ENCODE peak calls at places on chromosomes 5 and 9, in five cellular contexts. One of them, this sample, is unnamed.

GRCh38 chr9:131546336-131547084 is 1.2 kb downstream of the PRRT1B start:
- DNase-seq in tibial artery: no peak
- DNase-seq in Peyer's patch: no peak
- DNase-seq in sigmoid colon: no peak
- DNase-seq in heart left ventricle: no peak
- DNase-seq in this sample: no peak

GRCh38 chr5:93929146-93929545 is 187.7 kb upstream of the POU5F2 start:
- DNase-seq in heart left ventricle: no peak
- DNase-seq in sigmoid colon: no peak
- DNase-seq in tibial artery: no peak
- DNase-seq in Peyer's patch: no peak
- DNase-seq in this sample: no peak

GRCh38 chr5:177382423-177383029 is 1.7 kb upstream of the SLC34A1 start:
- DNase-seq in sigmoid colon: no peak
- DNase-seq in heart left ventricle: no peak
- DNase-seq in Peyer's patch: no peak
- DNase-seq in tibial artery: no peak
- DNase-seq in this sample: no peak

GRCh38 chr5:156515799-156516198 is 188.8 kb downstream of the SGCD start:
- DNase-seq in sigmoid colon: no peak
- DNase-seq in tibial artery: no peak
- DNase-seq in Peyer's patch: no peak
- DNase-seq in heart left ventricle: no peak
- DNase-seq in this sample: no peak

GRCh38 chr5:110880413-110880812 is 141.6 kb downstream of the SLC25A46 start:
- DNase-seq in tibial artery: no peak
- DNase-seq in Peyer's patch: peak; percentile 48
- DNase-seq in heart left ventricle: peak; percentile 10
- DNase-seq in sigmoid colon: peak; percentile 56
- DNase-seq in this sample: no peak

GRCh38 chr9:91945277-91946074 is 4.6 kb downstream of the ROR2 start:
- DNase-seq in sigmoid colon: peak; percentile 94
- DNase-seq in Peyer's patch: peak; percentile 55
- DNase-seq in heart left ventricle: no peak
- DNase-seq in tibial artery: no peak
- DNase-seq in this sample: no peak

GRCh38 chr5:152246401-152246800 is 158.7 kb downstream of the NMUR2 start:
- DNase-seq in Peyer's patch: no peak
- DNase-seq in sigmoid colon: no peak
- DNase-seq in tibial artery: no peak
- DNase-seq in heart left ventricle: no peak
- DNase-seq in this sample: no peak

GRCh38 chr9:130325921-130326320 is 60.4 kb downstream of the HMCN2 start:
- DNase-seq in sigmoid colon: no peak
- DNase-seq in Peyer's patch: no peak
- DNase-seq in heart left ventricle: no peak
- DNase-seq in tibial artery: no peak
- DNase-seq in this sample: no peak

GRCh38 chr9:128995791-128996190 is 32.3 kb downstream of the SH3GLB2 start:
- DNase-seq in sigmoid colon: peak; percentile 22
- DNase-seq in tibial artery: no peak
- DNase-seq in Peyer's patch: no peak
- DNase-seq in heart left ventricle: no peak
- DNase-seq in this sample: no peak

GRCh38 chr5:136337788-136338187 is 27.6 kb downstream of the TRPC7 start:
- DNase-seq in heart left ventricle: no peak
- DNase-seq in tibial artery: no peak
- DNase-seq in Peyer's patch: no peak
- DNase-seq in sigmoid colon: no peak
- DNase-seq in this sample: no peak

GRCh38 chr5:154138701-154139100 is 51.8 kb upstream of the GALNT10 start:
- DNase-seq in sigmoid colon: peak; percentile 71
- DNase-seq in tibial artery: no peak
- DNase-seq in Peyer's patch: no peak
- DNase-seq in heart left ventricle: peak; percentile 76
- DNase-seq in this sample: no peak

GRCh38 chr5:179534431-179534830 is 15.9 kb upstream of the RUFY1 start:
- DNase-seq in tibial artery: no peak
- DNase-seq in heart left ventricle: no peak
- DNase-seq in Peyer's patch: peak; percentile 38
- DNase-seq in sigmoid colon: no peak
- DNase-seq in this sample: no peak

GRCh38 chr5:61163905-61164304 is 1.6 kb upstream of the SMIM15 start:
- DNase-seq in heart left ventricle: no peak
- DNase-seq in Peyer's patch: no peak
- DNase-seq in sigmoid colon: no peak
- DNase-seq in tibial artery: no peak
- DNase-seq in this sample: no peak

GRCh38 chr9:316382-316965 is 101.8 kb downstream of the DOCK8 start:
- DNase-seq in Peyer's patch: no peak
- DNase-seq in tibial artery: no peak
- DNase-seq in heart left ventricle: no peak
- DNase-seq in sigmoid colon: no peak
- DNase-seq in this sample: no peak

GRCh38 chr9:101126556-101126955 is 98.0 kb downstream of the PLPPR1 start:
- DNase-seq in sigmoid colon: no peak
- DNase-seq in tibial artery: no peak
- DNase-seq in heart left ventricle: no peak
- DNase-seq in Peyer's patch: no peak
- DNase-seq in this sample: no peak

GRCh38 chr9:131667576-131667975 is 72.3 kb downstream of the RAPGEF1 start:
- DNase-seq in sigmoid colon: no peak
- DNase-seq in heart left ventricle: no peak
- DNase-seq in Peyer's patch: no peak
- DNase-seq in tibial artery: no peak
- DNase-seq in this sample: no peak

GRCh38 chr5:149829954-149830353 is 99.8 kb downstream of the PPARGC1B start:
- DNase-seq in Peyer's patch: no peak
- DNase-seq in tibial artery: no peak
- DNase-seq in sigmoid colon: no peak
- DNase-seq in heart left ventricle: no peak
- DNase-seq in this sample: no peak

GRCh38 chr5:159990506-159990905 is 18.4 kb upstream of the TTC1 start:
- DNase-seq in tibial artery: no peak
- DNase-seq in Peyer's patch: no peak
- DNase-seq in sigmoid colon: no peak
- DNase-seq in heart left ventricle: no peak
- DNase-seq in this sample: no peak

GRCh38 chr9:107949058-107949457 is 459.5 kb upstream of the KLF4 start:
- DNase-seq in sigmoid colon: no peak
- DNase-seq in Peyer's patch: no peak
- DNase-seq in tibial artery: no peak
- DNase-seq in heart left ventricle: no peak
- DNase-seq in this sample: no peak

GRCh38 chr9:127316586-127317383 is 52.2 kb downstream of the GARNL3 start:
- DNase-seq in heart left ventricle: no peak
- DNase-seq in Peyer's patch: no peak
- DNase-seq in sigmoid colon: no peak
- DNase-seq in tibial artery: peak; percentile 62
- DNase-seq in this sample: no peak

GRCh38 chr9:111000202-111000601 is 38.1 kb downstream of the LPAR1 start:
- DNase-seq in tibial artery: no peak
- DNase-seq in heart left ventricle: no peak
- DNase-seq in sigmoid colon: peak; percentile 72
- DNase-seq in Peyer's patch: no peak
- DNase-seq in this sample: no peak

GRCh38 chr5:38734353-38734752 is 111.5 kb upstream of the OSMR start:
- DNase-seq in Peyer's patch: no peak
- DNase-seq in sigmoid colon: no peak
- DNase-seq in heart left ventricle: no peak
- DNase-seq in tibial artery: no peak
- DNase-seq in this sample: no peak

GRCh38 chr5:14208071-14209021 is 65.2 kb downstream of the TRIO start:
- DNase-seq in heart left ventricle: no peak
- DNase-seq in tibial artery: no peak
- DNase-seq in sigmoid colon: no peak
- DNase-seq in Peyer's patch: peak; percentile 67
- DNase-seq in this sample: no peak
- H3K4me3 ChIP-seq in heart left ventricle: no peak overlapping the region
- H3K4me3 ChIP-seq in tibial artery: no peak overlapping the region
- H3K4me3 ChIP-seq in sigmoid colon: no peak overlapping the region
- H3K4me3 ChIP-seq in Peyer's patch: no peak overlapping the region
- H3K4me3 ChIP-seq in this sample: no peak overlapping the region

GRCh38 chr9:137201205-137201868 is 796 bp upstream of the TPRN start:
- DNase-seq in tibial artery: no peak
- DNase-seq in heart left ventricle: no peak
- DNase-seq in Peyer's patch: no peak
- DNase-seq in sigmoid colon: no peak
- DNase-seq in this sample: no peak

GRCh38 chr9:137198051-137198747 is 2.3 kb downstream of the TPRN start:
- DNase-seq in Peyer's patch: peak; percentile 86
- DNase-seq in sigmoid colon: no peak
- DNase-seq in heart left ventricle: no peak
- DNase-seq in tibial artery: no peak
- DNase-seq in this sample: no peak

GRCh38 chr9:137200311-137201204 is at the start of gene TPRN:
- DNase-seq in Peyer's patch: peak; percentile 100
- DNase-seq in sigmoid colon: peak; percentile 100
- DNase-seq in heart left ventricle: peak; percentile 100
- DNase-seq in tibial artery: peak; percentile 100
- DNase-seq in this sample: peak; percentile 99

GRCh38 chr9:137199411-137200121 is 975 bp downstream of the TPRN start:
- DNase-seq in tibial artery: no peak
- DNase-seq in sigmoid colon: no peak
- DNase-seq in heart left ventricle: no peak
- DNase-seq in Peyer's patch: no peak
- DNase-seq in this sample: no peak

DNA sequence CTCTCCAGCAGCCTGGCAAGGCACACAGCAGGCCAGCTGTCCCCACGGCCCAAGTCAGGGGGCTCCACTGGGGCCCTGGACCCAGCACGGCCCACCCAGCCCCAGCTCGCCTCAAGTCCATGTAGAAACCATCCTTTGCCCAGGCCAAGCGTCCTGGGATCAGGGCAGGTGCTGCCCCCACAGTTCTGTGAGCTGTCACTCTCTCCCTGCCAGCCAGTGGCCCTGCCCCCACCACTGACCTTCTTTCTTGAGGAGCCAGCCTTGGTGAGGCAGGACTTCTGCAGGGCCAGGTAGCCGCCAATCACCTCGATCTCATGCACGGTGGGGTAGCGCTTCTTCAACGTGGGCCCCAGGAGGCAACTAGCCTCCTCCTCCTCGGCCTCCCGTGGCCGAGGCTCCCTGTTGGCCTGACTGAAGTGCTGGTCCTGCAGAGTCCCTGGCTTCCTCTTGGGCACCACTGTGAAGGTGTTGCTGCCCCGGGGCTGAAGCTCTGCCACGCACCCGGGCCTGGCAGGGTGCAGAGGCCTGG is 1.7 kb downstream of the TPRN start:
- DNase-seq in sigmoid colon: no peak
- DNase-seq in tibial artery: no peak
- DNase-seq in heart left ventricle: no peak
- DNase-seq in Peyer's patch: no peak
- DNase-seq in this sample: no peak
- H3K4me1 ChIP-seq in sigmoid colon: peaks cover 55% of the 10 kb centered on the region
- H3K4me1 ChIP-seq in tibial artery: peaks cover 4% of the 10 kb centered on the region
- H3K4me1 ChIP-seq in heart left ventricle: peaks cover 41% of the 10 kb centered on the region
- H3K4me1 ChIP-seq in Peyer's patch: peaks cover 18% of the 10 kb centered on the region
- H3K4me1 ChIP-seq in this sample: peaks cover 54% of the 10 kb centered on the region

GRCh38 chr5:88676637-88677481 is 206.1 kb downstream of the MEF2C start:
- DNase-seq in Peyer's patch: no peak
- DNase-seq in sigmoid colon: no peak
- DNase-seq in tibial artery: no peak
- DNase-seq in heart left ventricle: no peak
- DNase-seq in this sample: no peak
- H3K4me3 ChIP-seq in Peyer's patch: no peak overlapping the region
- H3K4me3 ChIP-seq in sigmoid colon: no peak overlapping the region
- H3K4me3 ChIP-seq in tibial artery: no peak overlapping the region
- H3K4me3 ChIP-seq in heart left ventricle: no peak overlapping the region
- H3K4me3 ChIP-seq in this sample: no peak overlapping the region

DNA sequence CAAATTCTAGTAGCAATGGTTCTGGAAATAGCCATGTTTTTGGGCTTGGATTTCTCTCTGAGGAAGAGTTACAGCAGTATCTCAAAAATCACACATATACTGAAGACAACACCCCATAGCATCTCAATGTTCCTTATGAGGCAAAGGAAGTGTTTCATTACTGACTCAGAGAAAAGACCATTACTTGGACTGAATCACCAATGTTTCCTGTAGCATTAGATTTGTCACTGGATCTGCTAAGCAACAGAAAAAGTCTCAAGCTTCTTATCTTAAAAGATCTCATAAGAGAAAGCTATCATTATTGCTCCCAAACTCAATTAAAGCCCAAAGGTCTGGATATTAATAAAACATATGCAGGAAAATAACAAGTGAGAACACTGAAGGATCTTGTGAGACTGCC is 272.4 kb downstream of the ADAMTS6 start:
- DNase-seq in tibial artery: no peak
- DNase-seq in Peyer's patch: no peak
- DNase-seq in heart left ventricle: no peak
- DNase-seq in sigmoid colon: no peak
- DNase-seq in this sample: no peak
- H3K4me1 ChIP-seq in tibial artery: no peaks in the 10 kb centered on the region
- H3K4me1 ChIP-seq in Peyer's patch: no peaks in the 10 kb centered on the region
- H3K4me1 ChIP-seq in heart left ventricle: no peaks in the 10 kb centered on the region
- H3K4me1 ChIP-seq in sigmoid colon: no peaks in the 10 kb centered on the region
- H3K4me1 ChIP-seq in this sample: no peaks in the 10 kb centered on the region

GRCh38 chr5:74030821-74031220 is 404.8 kb downstream of the ARHGEF28 start:
- DNase-seq in sigmoid colon: no peak
- DNase-seq in Peyer's patch: no peak
- DNase-seq in tibial artery: no peak
- DNase-seq in heart left ventricle: no peak
- DNase-seq in this sample: no peak
- H3K4me3 ChIP-seq in sigmoid colon: no peak overlapping the region
- H3K4me3 ChIP-seq in Peyer's patch: no peak overlapping the region
- H3K4me3 ChIP-seq in tibial artery: no peak overlapping the region
- H3K4me3 ChIP-seq in heart left ventricle: no peak overlapping the region
- H3K4me3 ChIP-seq in this sample: no peak overlapping the region

DNA sequence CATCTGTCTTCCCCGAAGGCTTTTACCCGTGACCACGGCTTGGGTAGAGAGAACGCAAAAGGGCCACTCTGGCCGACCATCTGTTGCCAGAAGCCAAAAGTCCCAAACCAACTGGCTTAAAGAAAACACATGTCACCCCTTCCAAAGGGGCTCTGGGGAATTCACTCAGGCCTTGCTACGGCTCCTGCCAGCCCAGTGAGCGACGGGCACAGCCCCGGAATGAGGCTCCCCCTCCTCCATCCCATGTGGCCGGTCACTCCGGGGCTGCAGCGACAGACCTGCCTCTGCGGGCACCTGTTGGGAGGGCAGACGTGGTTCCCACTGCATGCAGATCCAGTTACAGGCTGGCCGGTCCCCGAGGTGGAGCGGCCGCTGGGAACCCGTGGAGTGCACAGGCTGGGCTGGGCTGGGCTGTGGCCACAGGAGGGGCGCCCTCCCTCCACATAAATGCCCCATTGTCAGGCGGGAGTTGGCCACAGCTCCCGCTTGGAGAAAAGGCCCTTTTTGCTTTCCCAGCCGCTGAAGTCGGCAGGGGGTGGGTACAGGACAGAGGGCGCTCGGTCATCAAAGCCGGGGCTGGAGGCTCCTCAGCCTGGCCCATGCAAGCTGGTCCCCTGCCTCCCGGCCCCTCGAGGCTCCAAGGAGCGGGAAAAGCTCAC is 19.9 kb downstream of the NOTCH1 start:
- DNase-seq in Peyer's patch: no peak
- DNase-seq in heart left ventricle: peak; percentile 55
- DNase-seq in sigmoid colon: peak; percentile 88
- DNase-seq in tibial artery: peak; percentile 38
- DNase-seq in this sample: no peak
- H3K4me1 ChIP-seq in Peyer's patch: peaks cover 34% of the 10 kb centered on the region
- H3K4me1 ChIP-seq in heart left ventricle: peaks cover 43% of the 10 kb centered on the region
- H3K4me1 ChIP-seq in sigmoid colon: peaks cover 73% of the 10 kb centered on the region
- H3K4me1 ChIP-seq in tibial artery: no peaks in the 10 kb centered on the region
- H3K4me1 ChIP-seq in this sample: peaks cover 48% of the 10 kb centered on the region

This sample was measured in thoracic aorta.